ENCODE peak calls at places on chromosomes 6 and 20, in nine cellular contexts. K is hepatocyte, V is MM.1S, T is GM23248, U is HCT116, E is PC-9, I is GM23338, Z is SK-N-SH, P is Karpas-422. S is an unnamed sample.
A peak's percentile ranks its signal among the peaks of the same experiment; 100 is the strongest.

GRCh38 chr6:128515550-128516513 is 4.6 kb downstream of the PTPRK start:
- DNase-seq in K (no peak), V (no peak), T (peak; percentile 63), U (no peak), E (no peak), I (no peak), Z (no peak), P (no peak), S (peak; percentile 76)

GRCh38 chr6:5214570-5215052 is 46.1 kb downstream of the LYRM4 start:
- DNase-seq in K (peak; percentile 51), V (no peak), T (peak; percentile 28), U (peak; percentile 4), E (no peak), I (peak; percentile 71), Z (peak; percentile 54), P (peak; percentile 76), S (peak; percentile 58)

GRCh38 chr20:59125909-59126308 is 37.7 kb upstream of the ZNF831 start:
- DNase-seq in K (no peak), V (no peak), T (no peak), U (no peak), E (no peak), I (no peak), Z (no peak), P (no peak), S (no peak)

GRCh38 chr20:41355598-41356203 is 10.9 kb downstream of the EMILIN3 start:
- DNase-seq in K (no peak), V (no peak), T (no peak), U (no peak), E (no peak), I (no peak), Z (no peak), P (no peak), S (no peak)

GRCh38 chr20:653590-654426 is 808 bp upstream of the SRXN1 start:
- DNase-seq in K (no peak), V (no peak), T (peak; percentile 24), U (no peak), E (no peak), I (no peak), Z (no peak), P (no peak), S (no peak)

GRCh38 chr20:33875055-33875454 is 63.9 kb downstream of the CHMP4B start:
- DNase-seq in K (no peak), V (peak; percentile 86), T (no peak), U (no peak), E (no peak), I (no peak), Z (no peak), P (peak; percentile 52), S (no peak)

GRCh38 chr6:15074806-15075205 is 171.1 kb upstream of the JARID2 start:
- DNase-seq in K (no peak), V (no peak), T (no peak), U (no peak), E (no peak), I (no peak), Z (no peak), P (no peak), S (no peak)

GRCh38 chr6:113994934-113995342 is 24.0 kb upstream of the HDAC2 start:
- DNase-seq in K (peak; percentile 86), V (peak; percentile 80), T (peak; percentile 92), U (peak; percentile 88), E (peak; percentile 66), I (peak; percentile 81), Z (peak; percentile 44), P (peak; percentile 80), S (peak; percentile 90)

GRCh38 chr6:158467923-158468322 is 92.0 kb upstream of the TMEM181 start:
- DNase-seq in K (no peak), V (no peak), T (no peak), U (no peak), E (no peak), I (peak; percentile 73), Z (no peak), P (no peak), S (no peak)

DNA sequence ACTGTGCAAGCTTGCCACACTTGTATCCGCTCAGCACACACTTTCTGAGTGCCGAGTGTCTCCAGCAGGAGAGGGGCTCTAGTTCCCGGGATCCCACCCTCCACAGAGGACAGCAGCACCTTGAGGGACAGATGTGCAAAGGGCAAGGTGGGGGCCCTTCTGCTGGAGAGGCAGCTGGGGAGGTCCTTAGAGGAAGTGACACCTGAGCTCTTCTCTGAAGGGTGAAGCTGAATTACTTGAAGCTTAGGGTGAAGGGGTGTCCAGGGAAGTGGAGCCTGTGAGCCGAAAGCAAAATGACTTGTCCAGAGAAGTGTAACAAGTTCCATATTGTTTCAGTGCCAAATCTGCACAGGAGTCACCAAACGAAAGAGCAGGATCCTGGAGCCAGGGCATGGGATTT is 136.3 kb upstream of the DUSP22 start:
- DNase-seq in K (no peak), V (no peak), T (no peak), U (no peak), E (no peak), I (no peak), Z (no peak), P (no peak), S (peak; percentile 27)
- H3K4me1 ChIP-seq in K (peaks cover 9% of the 10 kb centered on the region), V (peaks cover 42% of the 10 kb centered on the region), T (peaks cover 14% of the 10 kb centered on the region), U (no peaks in the 10 kb centered on the region), E (no peaks in the 10 kb centered on the region), I (no peaks in the 10 kb centered on the region), Z (no peaks in the 10 kb centered on the region), P (no peaks in the 10 kb centered on the region), S (peaks cover 29% of the 10 kb centered on the region)

GRCh38 chr6:10382728-10383127 is 32.1 kb downstream of the TFAP2A start:
- DNase-seq in K (no peak), V (no peak), T (no peak), U (no peak), E (no peak), I (no peak), Z (no peak), P (no peak), S (no peak)
- H3K27me3 ChIP-seq in K (peaks cover 82% of the 10 kb centered on the region), V (no peaks in the 10 kb centered on the region), T (peaks cover 70% of the 10 kb centered on the region), U (no peaks in the 10 kb centered on the region), E (no peaks in the 10 kb centered on the region), I (peaks cover 100% of the 10 kb centered on the region), Z (peaks cover 86% of the 10 kb centered on the region), P (no peaks in the 10 kb centered on the region), S (no peaks in the 10 kb centered on the region)

GRCh38 chr6:11318835-11319813 is 86.7 kb upstream of the NEDD9 start:
- DNase-seq in K (no peak), V (no peak), T (peak; percentile 57), U (no peak), E (no peak), I (no peak), Z (no peak), P (no peak), S (no peak)
- H3K9me2 ChIP-seq in K (no peaks in the 10 kb centered on the region), V (no peaks in the 10 kb centered on the region), T (no peaks in the 10 kb centered on the region), U (no peaks in the 10 kb centered on the region), E (no peaks in the 10 kb centered on the region), I (peaks cover 7% of the 10 kb centered on the region), Z (no peaks in the 10 kb centered on the region), P (no peaks in the 10 kb centered on the region), S (no peaks in the 10 kb centered on the region)

DNA sequence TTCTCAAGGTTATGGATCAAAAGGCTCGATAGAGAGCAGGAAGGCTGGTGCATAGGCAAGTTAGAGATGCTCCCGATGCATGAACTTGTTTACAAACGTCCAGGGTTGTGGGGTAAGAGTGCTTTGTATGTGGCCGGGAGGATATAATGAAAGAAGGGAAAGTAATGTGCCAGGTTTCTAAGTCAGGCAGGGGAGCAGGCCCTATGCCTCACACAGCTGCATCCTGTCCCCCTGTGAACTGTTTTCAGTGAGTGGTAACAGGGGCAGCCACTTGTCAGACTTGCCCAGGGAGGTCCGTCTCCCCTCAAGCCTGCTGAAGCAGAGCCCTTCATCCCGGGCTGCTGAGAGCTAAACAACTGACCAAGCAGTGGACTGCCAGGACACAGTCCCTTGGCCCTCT is 19.4 kb downstream of the KCNK5 start:
- DNase-seq in K (no peak), V (no peak), T (no peak), U (no peak), E (no peak), I (no peak), Z (no peak), P (no peak), S (no peak)
- H3K4me1 ChIP-seq in K (peaks cover 62% of the 10 kb centered on the region), V (no peaks in the 10 kb centered on the region), T (no peaks in the 10 kb centered on the region), U (peaks cover 43% of the 10 kb centered on the region), E (peaks cover 69% of the 10 kb centered on the region), I (peaks cover 62% of the 10 kb centered on the region), Z (no peaks in the 10 kb centered on the region), P (no peaks in the 10 kb centered on the region), S (peaks cover 10% of the 10 kb centered on the region)

GRCh38 chr6:1620504-1621327 is 11.0 kb downstream of the FOXC1 start:
- DNase-seq in K (no peak), V (no peak), T (no peak), U (no peak), E (no peak), I (peak; percentile 38), Z (no peak), P (no peak), S (no peak)

GRCh38 chr6:1619666-1620503 is 10.2 kb downstream of the FOXC1 start:
- DNase-seq in K (no peak), V (no peak), T (peak; percentile 59), U (no peak), E (no peak), I (peak; percentile 75), Z (no peak), P (no peak), S (no peak)

GRCh38 chr6:1622851-1623768 is 13.4 kb downstream of the FOXC1 start:
- DNase-seq in K (no peak), V (no peak), T (no peak), U (no peak), E (no peak), I (peak; percentile 30), Z (no peak), P (no peak), S (no peak)

GRCh38 chr6:1622220-1622841 is 12.6 kb downstream of the FOXC1 start:
- DNase-seq in K (no peak), V (no peak), T (no peak), U (no peak), E (no peak), I (no peak), Z (peak; percentile 92), P (no peak), S (no peak)

GRCh38 chr6:1621328-1621701 is 11.6 kb downstream of the FOXC1 start:
- DNase-seq in K (no peak), V (no peak), T (no peak), U (no peak), E (no peak), I (peak; percentile 74), Z (no peak), P (no peak), S (no peak)
- H3K27me3 ChIP-seq in K (peaks cover 100% of the 10 kb centered on the region), V (no peaks in the 10 kb centered on the region), T (peaks cover 9% of the 10 kb centered on the region), U (no peaks in the 10 kb centered on the region), E (no peaks in the 10 kb centered on the region), I (peaks cover 100% of the 10 kb centered on the region), Z (no peaks in the 10 kb centered on the region), P (no peaks in the 10 kb centered on the region), S (no peaks in the 10 kb centered on the region)

GRCh38 chr6:137958809-137959565 is 91.9 kb downstream of the TNFAIP3 start:
- DNase-seq in K (no peak), V (no peak), T (peak; percentile 33), U (no peak), E (no peak), I (no peak), Z (no peak), P (no peak), S (no peak)
- H3K9me2 ChIP-seq in K (no peaks in the 10 kb centered on the region), V (no peaks in the 10 kb centered on the region), T (no peaks in the 10 kb centered on the region), U (no peaks in the 10 kb centered on the region), E (no peaks in the 10 kb centered on the region), I (peaks cover 4% of the 10 kb centered on the region), Z (no peaks in the 10 kb centered on the region), P (no peaks in the 10 kb centered on the region), S (no peaks in the 10 kb centered on the region)

DNA sequence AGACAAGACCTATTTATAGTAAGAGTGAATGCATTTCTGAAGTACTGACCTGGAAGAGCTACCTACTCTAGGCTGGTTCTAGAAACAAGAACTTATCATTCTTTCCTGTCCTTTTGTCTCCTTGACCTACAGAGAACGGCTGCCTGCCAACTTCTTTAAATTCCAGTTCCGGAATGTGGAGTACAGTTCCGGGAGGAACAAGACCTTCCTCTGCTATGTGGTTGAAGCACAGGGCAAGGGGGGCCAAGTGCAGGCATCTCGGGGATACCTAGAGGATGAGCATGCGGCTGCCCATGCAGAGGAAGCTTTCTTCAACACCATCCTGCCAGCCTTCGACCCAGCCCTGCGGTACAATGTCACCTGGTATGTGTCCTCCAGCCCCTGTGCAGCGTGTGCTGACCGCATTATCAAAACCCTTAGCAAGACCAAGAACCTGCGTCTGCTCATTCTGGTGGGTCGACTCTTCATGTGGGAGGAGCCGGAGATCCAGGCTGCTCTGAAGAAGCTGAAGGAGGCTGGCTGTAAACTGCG is 8.3 kb downstream of the APOBEC2 start:
- DNase-seq in K (no peak), V (no peak), T (no peak), U (no peak), E (no peak), I (no peak), Z (no peak), P (no peak), S (no peak)
- H3K4me1 ChIP-seq in K (peaks cover 47% of the 10 kb centered on the region), V (peaks cover 11% of the 10 kb centered on the region), T (peaks cover 7% of the 10 kb centered on the region), U (peaks cover 17% of the 10 kb centered on the region), E (no peaks in the 10 kb centered on the region), I (no peaks in the 10 kb centered on the region), Z (no peaks in the 10 kb centered on the region), P (no peaks in the 10 kb centered on the region), S (no peaks in the 10 kb centered on the region)